ENCODE peak calls at places on chromosomes 5 and 9, in five cellular contexts. Z, X, W, M and B are unnamed samples.

GRCh38 chr5:149878371-149878770 is 66.2 kb downstream of the PDE6A start:
- DNase-seq in Z (no peak), M (no peak), X (peak), W (no peak), B (no peak)

GRCh38 chr5:84248013-84248412 is 136.7 kb downstream of the EDIL3 start:
- DNase-seq in Z (no peak), W (no peak), M (no peak), X (no peak), B (no peak)

GRCh38 chr5:157607371-157608161 is 32.0 kb upstream of the ADAM19 start:
- DNase-seq in Z (peak), W (peak), X (peak), M (no peak), B (peak)

GRCh38 chr9:72315089-72315509 is 49.9 kb downstream of the ZFAND5 start:
- DNase-seq in Z (peak), X (peak), W (peak), M (peak), B (peak)

GRCh38 chr5:116734717-116735072 is 160.1 kb upstream of the SEMA6A start:
- DNase-seq in Z (no peak), W (no peak), M (no peak), X (peak), B (peak)

GRCh38 chr9:85401998-85402397 is 339.8 kb downstream of the AGTPBP1 start:
- DNase-seq in W (no peak), X (no peak), Z (no peak), M (peak), B (peak)

GRCh38 chr5:177113566-177114424 is 19.8 kb upstream of the NSD1 start:
- DNase-seq in M (peak), Z (peak), W (peak), X (peak), B (peak)

GRCh38 chr5:32311404-32312193 is 1.1 kb downstream of the MTMR12 start:
- DNase-seq in Z (peak), W (no peak), X (peak), M (no peak), B (no peak)

DNA sequence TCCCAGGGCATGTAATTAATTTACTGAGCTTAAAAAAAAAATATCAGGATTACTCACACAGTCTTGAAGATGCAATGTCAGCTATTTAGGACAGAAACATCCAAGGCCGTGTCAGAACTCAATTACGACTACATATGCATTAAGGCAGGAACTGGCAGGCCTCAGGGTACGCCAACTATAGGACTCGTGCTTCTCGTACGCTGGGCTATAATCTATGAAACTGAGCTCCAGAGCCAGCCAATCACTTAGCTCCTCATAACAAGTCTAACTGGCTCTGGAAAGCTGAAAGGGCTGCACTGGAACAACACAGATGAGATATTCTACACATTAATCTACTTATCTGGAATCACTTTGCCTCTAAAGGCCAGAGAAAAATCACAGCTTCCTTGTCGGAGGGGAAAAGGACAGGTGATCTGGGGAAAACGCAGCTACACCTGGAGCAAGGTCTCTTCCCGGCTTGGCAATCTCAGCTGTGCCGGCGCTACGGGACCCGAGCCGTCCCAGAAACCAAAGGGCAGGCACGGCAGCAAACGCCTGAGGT is 212.0 kb downstream of the DEPDC1B start:
- DNase-seq in M (no peak), X (no peak), Z (no peak), W (no peak), B (no peak)
- H3K4me3 ChIP-seq in M (peak), X (no peak), Z (no peak), W (peak), B (no peak)

GRCh38 chr5:112529525-112529924 is 110.4 kb upstream of the EPB41L4A start:
- DNase-seq in Z (no peak), W (no peak), M (no peak), X (peak), B (no peak)
- TF ChIP-seq CTCF in Z (peak), W (peak), M (peak), X (peak), B (peak)

DNA sequence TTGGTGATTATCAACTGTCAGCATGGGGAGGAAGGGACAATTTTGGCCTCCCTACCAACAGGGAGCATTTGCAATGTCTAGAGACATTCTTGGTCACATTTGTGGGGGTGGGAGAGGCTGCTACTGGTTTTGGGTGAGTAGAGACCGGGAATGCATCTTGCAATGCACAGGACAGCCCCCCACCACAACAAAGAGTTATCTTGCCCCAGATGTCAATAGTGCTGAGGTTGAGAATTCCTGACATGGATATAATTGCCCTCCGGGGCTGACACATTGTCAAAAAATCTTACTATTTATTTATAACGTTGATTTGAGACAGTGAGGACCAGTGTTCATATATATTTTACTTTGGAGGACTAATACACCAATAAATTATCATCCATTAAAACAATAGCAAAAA is 316.1 kb downstream of the PSAT1 start:
- DNase-seq in W (no peak), M (no peak), X (no peak), Z (no peak), B (no peak)
- H3K4me3 ChIP-seq in W (no peak), M (no peak), X (no peak), Z (no peak), B (no peak)

GRCh38 chr5:124995451-124995850 is 249.0 kb upstream of the ZNF608 start:
- DNase-seq in Z (peak), X (peak), W (no peak), M (no peak), B (peak)

GRCh38 chr5:124996023-124996763 is 249.8 kb upstream of the ZNF608 start:
- DNase-seq in X (no peak), W (no peak), M (no peak), Z (peak), B (peak)

GRCh38 chr5:124986667-124987066 is 240.2 kb upstream of the ZNF608 start:
- DNase-seq in M (no peak), Z (no peak), W (no peak), X (no peak), B (no peak)

GRCh38 chr5:124986170-124986569 is 239.7 kb upstream of the ZNF608 start:
- DNase-seq in W (no peak), X (no peak), M (no peak), Z (no peak), B (no peak)

DNA sequence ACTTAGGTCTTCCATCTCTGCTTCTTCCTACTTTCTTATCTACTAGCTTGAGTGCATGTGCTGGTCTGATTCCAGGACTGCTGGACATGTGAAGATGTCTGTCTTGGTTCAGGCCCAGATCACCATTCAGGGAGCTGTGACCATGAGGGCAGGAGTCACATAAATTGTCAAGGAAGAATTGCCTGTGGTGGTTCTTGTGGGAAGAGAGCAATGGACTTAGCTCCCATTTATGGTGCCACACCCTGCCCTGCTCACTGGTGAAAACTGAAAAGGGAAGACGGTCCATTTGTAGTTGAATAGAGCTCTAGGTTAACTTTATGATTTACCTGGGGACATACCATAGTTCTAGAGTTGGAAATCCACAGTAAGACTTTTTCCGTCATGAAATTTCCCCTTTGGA is 244.3 kb upstream of the ZNF608 start:
- DNase-seq in W (no peak), Z (no peak), M (no peak), X (no peak), B (no peak)
- TF ChIP-seq CTCF in W (no peak), Z (no peak), M (no peak), X (no peak), B (no peak)

GRCh38 chr5:180801596-180802324 is 846 bp downstream of the MGAT1 start:
- DNase-seq in Z (no peak), X (no peak), W (no peak), M (no peak), B (no peak)

GRCh38 chr5:180798193-180798592 is 4.4 kb downstream of the MGAT1 start:
- DNase-seq in X (no peak), Z (no peak), M (no peak), W (no peak), B (no peak)

GRCh38 chr5:180797256-180798192 is 5.1 kb downstream of the MGAT1 start:
- DNase-seq in M (no peak), Z (no peak), X (no peak), W (no peak), B (no peak)

GRCh38 chr5:180799902-180800801 is 2.5 kb downstream of the MGAT1 start:
- DNase-seq in X (peak), Z (peak), M (peak), W (no peak), B (peak)

GRCh38 chr5:180799194-180799593 is 3.4 kb downstream of the MGAT1 start:
- DNase-seq in X (no peak), Z (no peak), W (no peak), M (no peak), B (no peak)
- H3K4me3 ChIP-seq in X (no peak), Z (no peak), W (no peak), M (peak), B (no peak)

GRCh38 chr5:1209896-1210776 is 8.7 kb downstream of the SLC6A19 start:
- DNase-seq in W (no peak), Z (no peak), M (no peak), X (no peak), B (no peak)

GRCh38 chr5:1207555-1207954 is 6.2 kb downstream of the SLC6A19 start:
- DNase-seq in Z (no peak), X (no peak), W (no peak), M (no peak), B (no peak)

GRCh38 chr5:1208221-1208742 is 6.9 kb downstream of the SLC6A19 start:
- DNase-seq in W (no peak), M (no peak), Z (no peak), X (no peak), B (no peak)

GRCh38 chr5:1209552-1209852 is 8.1 kb downstream of the SLC6A19 start:
- DNase-seq in Z (no peak), W (no peak), M (no peak), X (no peak), B (no peak)

DNA sequence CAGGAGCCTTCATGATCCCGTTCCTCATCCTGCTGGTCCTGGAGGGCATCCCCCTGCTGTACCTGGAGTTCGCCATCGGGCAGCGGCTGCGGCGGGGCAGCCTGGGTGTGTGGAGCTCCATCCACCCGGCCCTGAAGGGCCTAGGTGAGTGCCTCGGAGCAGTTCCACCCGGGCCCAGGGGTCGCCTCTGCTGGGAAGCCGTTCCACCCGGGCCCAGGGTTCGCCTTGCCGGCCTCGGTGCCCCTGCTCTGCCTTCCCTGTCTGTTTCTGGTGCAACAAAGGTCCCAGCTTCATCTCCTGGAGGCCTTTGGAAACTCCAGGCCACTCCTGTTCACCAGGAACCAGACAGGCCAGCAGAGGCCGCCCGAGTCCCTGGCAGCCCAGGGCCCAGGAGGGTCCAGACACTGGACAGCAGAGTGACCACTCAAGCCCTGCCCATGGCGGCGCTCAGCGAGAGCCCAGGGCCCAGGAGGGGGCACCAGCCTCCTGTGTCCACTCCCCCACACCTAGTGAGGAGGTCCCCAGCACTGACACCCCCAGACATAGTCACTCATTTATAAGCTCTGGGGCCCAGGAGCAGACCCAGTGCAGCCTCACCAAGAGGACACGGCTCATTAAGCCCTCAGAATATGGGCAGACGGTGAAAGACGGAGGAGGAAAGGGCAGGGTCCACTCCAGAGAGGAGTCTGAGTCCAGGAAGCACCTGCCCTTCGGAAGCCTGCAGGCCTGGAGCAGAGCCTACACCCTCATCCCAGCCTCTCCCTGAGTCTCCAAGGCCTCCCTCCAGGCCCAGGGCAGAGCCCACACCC is 7.6 kb downstream of the SLC6A19 start:
- DNase-seq in W (peak), X (peak), M (no peak), Z (no peak), B (no peak)
- TF ChIP-seq CTCF in W (peak), X (peak), M (peak), Z (peak), B (peak)

DNA sequence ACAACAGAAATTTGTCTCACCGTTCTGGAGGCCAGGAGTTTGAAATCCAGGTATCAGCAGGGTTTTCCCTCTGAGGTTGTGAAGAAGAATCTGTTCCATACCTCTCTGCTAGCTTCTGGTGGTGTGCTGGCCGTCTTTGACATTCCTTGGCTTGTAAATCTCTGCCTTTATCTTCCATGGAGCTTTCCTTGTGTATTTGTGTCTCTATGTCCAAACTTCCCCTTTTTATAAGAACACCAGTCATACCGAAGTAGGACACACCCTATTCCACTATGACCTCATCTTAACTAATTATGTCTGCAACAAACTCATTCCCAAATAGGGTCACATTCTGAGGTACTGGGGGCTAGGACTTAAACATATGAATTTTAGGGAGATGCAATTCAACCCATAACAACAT is 38.3 kb downstream of the PRKACG start:
- DNase-seq in M (no peak), Z (no peak), X (no peak), W (no peak), B (no peak)
- H3K4me3 ChIP-seq in M (no peak), Z (no peak), X (no peak), W (no peak), B (no peak)